ENCODE peak calls at places on chromosome 16, in nine cellular contexts. T is activated T-cell treated with anti-CD3 and anti-CD28 coated beads for 24 hours; D is EL; C is CD4-positive, alpha-beta T cell; V is stimulated activated naive CD8-positive, alpha-beta T cell treated with anti-CD3 and anti-CD28 coated beads, Interleukin-15, Interleukin-2, amounts not matched to agents 100 U/mL and 50 U/mL, for 24 hours; M is D341Med; W is WTC11; I is HT-29; L is fibroblast of the conjunctiva. K is an unnamed sample.

GRCh38 chr16:84040206-84040822 is 2.3 kb downstream of the SLC38A8 start:
- DNase-seq in T (no peak), D (no peak), C (no peak), V (no peak), M (no peak), W (no peak), I (no peak), L (no peak), K (no peak)

GRCh38 chr16:80440691-80441090 is 100.1 kb upstream of the DYNLRB2 start:
- DNase-seq in T (no peak), D (no peak), C (no peak), V (no peak), M (no peak), W (no peak), I (no peak), L (no peak), K (no peak)

GRCh38 chr16:88406096-88407041 is 23.6 kb downstream of the ZNF469 start:
- DNase-seq in T (no peak), D (no peak), C (no peak), V (no peak), M (no peak), W (no peak), I (no peak), L (no peak), K (no peak)

GRCh38 chr16:72561-73537 is at the start of gene RHBDF1:
- DNase-seq in T (no peak), D (peak), C (no peak), V (peak), M (peak), W (peak), I (peak), L (no peak), K (no peak)

GRCh38 chr16:47877166-47877565 is 278.6 kb downstream of the ABCC12 start:
- DNase-seq in T (no peak), D (no peak), C (no peak), V (no peak), M (no peak), W (no peak), I (no peak), L (no peak), K (no peak)

GRCh38 chr16:11088432-11088794 is 144.0 kb downstream of the CLEC16A start:
- DNase-seq in T (no peak), D (no peak), C (no peak), V (no peak), M (no peak), W (no peak), I (no peak), L (no peak), K (no peak)

GRCh38 chr16:90035902-90036301 is 16.6 kb upstream of the DBNDD1 start:
- DNase-seq in T (no peak), D (no peak), C (no peak), V (no peak), M (no peak), W (no peak), I (no peak), L (no peak), K (no peak)

GRCh38 chr16:50490828-50491227 is 57.4 kb upstream of the NKD1 start:
- DNase-seq in T (no peak), D (no peak), C (no peak), V (no peak), M (no peak), W (no peak), I (no peak), L (no peak), K (no peak)

GRCh38 chr16:56013962-56014552 is 138.9 kb upstream of the CES5A start:
- DNase-seq in T (no peak), D (peak), C (no peak), V (peak), M (no peak), W (peak), I (peak), L (no peak), K (peak)

GRCh38 chr16:87255866-87256265 is 61.3 kb downstream of the C16orf95 start:
- DNase-seq in T (no peak), D (no peak), C (no peak), V (no peak), M (no peak), W (no peak), I (no peak), L (no peak), K (no peak)

GRCh38 chr16:80015566-80015965 is 415.0 kb upstream of the MAF start:
- DNase-seq in T (no peak), D (peak), C (no peak), V (no peak), M (no peak), W (no peak), I (no peak), L (no peak), K (no peak)

GRCh38 chr16:86568677-86569623 is 2.3 kb downstream of the FOXC2 start:
- DNase-seq in T (no peak), D (no peak), C (no peak), V (no peak), M (no peak), W (no peak), I (no peak), L (no peak), K (no peak)

GRCh38 chr16:54241525-54241924 is 45.1 kb downstream of the IRX3 start:
- DNase-seq in T (no peak), D (no peak), C (no peak), V (no peak), M (no peak), W (no peak), I (no peak), L (no peak), K (no peak)

GRCh38 chr16:19005561-19006445 is 22.1 kb downstream of the TMC7 start:
- DNase-seq in T (no peak), D (peak), C (no peak), V (no peak), M (no peak), W (no peak), I (peak), L (no peak), K (no peak)

GRCh38 chr16:86362155-86362849 is 148.0 kb upstream of the FOXF1 start:
- DNase-seq in T (no peak), D (peak), C (no peak), V (no peak), M (no peak), W (no peak), I (no peak), L (no peak), K (no peak)

GRCh38 chr16:24539850-24540484 is 601 bp downstream of the RBBP6 start:
- DNase-seq in T (peak), D (no peak), C (peak), V (peak), M (peak), W (no peak), I (peak), L (no peak), K (no peak)

GRCh38 chr16:81752225-81752875 is 26.7 kb upstream of the PLCG2 start:
- DNase-seq in T (no peak), D (peak), C (no peak), V (peak), M (no peak), W (no peak), I (peak), L (no peak), K (no peak)

GRCh38 chr16:30115238-30115637 is 1.9 kb upstream of the GDPD3 start:
- DNase-seq in T (no peak), D (no peak), C (no peak), V (no peak), M (no peak), W (no peak), I (peak), L (no peak), K (peak)

GRCh38 chr16:25700547-25700946 is 8.8 kb downstream of the HS3ST4 start:
- DNase-seq in T (no peak), D (no peak), C (no peak), V (no peak), M (no peak), W (no peak), I (no peak), L (no peak), K (no peak)

GRCh38 chr16:58501242-58502131 is 1.5 kb downstream of the NDRG4 start:
- DNase-seq in T (no peak), D (no peak), C (no peak), V (peak), M (no peak), W (peak), I (no peak), L (no peak), K (no peak)

K was measured in Jurkat, Clone E6-1.